ENCODE peak calls at places on chromosomes 6 and 20, in nine cellular contexts. O, I, B, E, V, U, L, Q and F are unnamed samples.

GRCh38 chr20:5652626-5653573 is 97.3 kb upstream of the SHLD1 start:
- DNase-seq in E (no peak), V (no peak), Q (peak), U (no peak), L (no peak), B (no peak), I (no peak), O (no peak), F (peak)

GRCh38 chr20:62066983-62067433 is 1.3 kb upstream of the TAF4 start:
- DNase-seq in I (peak), L (no peak), E (no peak), U (no peak), B (no peak), O (no peak), Q (no peak), V (peak), F (no peak)

GRCh38 chr6:1893470-1894130 is 283.9 kb downstream of the FOXC1 start:
- DNase-seq in V (no peak), L (no peak), Q (no peak), I (no peak), E (no peak), B (no peak), O (no peak), U (no peak), F (no peak)

GRCh38 chr6:22236626-22237414 is 60.0 kb downstream of the PRL start:
- DNase-seq in I (no peak), Q (peak), B (no peak), O (no peak), L (no peak), E (no peak), V (no peak), U (no peak), F (peak)

GRCh38 chr6:93554018-93554417 is 134.7 kb upstream of the EPHA7 start:
- DNase-seq in U (no peak), E (no peak), O (no peak), V (no peak), B (no peak), I (no peak), Q (no peak), L (no peak), F (no peak)

GRCh38 chr6:24524801-24525200 is 30.0 kb downstream of the ALDH5A1 start:
- DNase-seq in U (peak), L (no peak), E (no peak), I (peak), B (no peak), V (peak), Q (peak), O (peak), F (no peak)

GRCh38 chr20:40563296-40563950 is 125.6 kb downstream of the MAFB start:
- DNase-seq in E (peak), L (no peak), V (no peak), O (peak), I (no peak), Q (peak), B (no peak), U (no peak), F (peak)

GRCh38 chr6:156719720-156720563 is 57.2 kb upstream of the ARID1B start:
- DNase-seq in Q (peak), U (no peak), I (peak), L (peak), O (no peak), V (no peak), E (peak), B (peak), F (peak)